ENCODE peak calls at places on chromosomes 12 and 14, in five cellular contexts. One of them, this sample, is unnamed.

GRCh38 chr12:108515916-108516315 is 839 bp downstream of the FICD start:
- DNase-seq in IMR-90: no peak
- DNase-seq in A549: peak
- DNase-seq in GM12878: no peak
- DNase-seq in K562: no peak
- DNase-seq in this sample: no peak

GRCh38 chr12:82948462-82948861 is 261.8 kb downstream of the TMTC2 start:
- DNase-seq in GM12878: no peak
- DNase-seq in K562: no peak
- DNase-seq in A549: no peak
- DNase-seq in IMR-90: no peak
- DNase-seq in this sample: no peak

GRCh38 chr12:16495196-16495595 is 110.8 kb downstream of the LMO3 start:
- DNase-seq in K562: no peak
- DNase-seq in A549: no peak
- DNase-seq in GM12878: no peak
- DNase-seq in IMR-90: no peak
- DNase-seq in this sample: no peak

GRCh38 chr14:78700236-78700635 is 530.1 kb downstream of the NRXN3 start:
- DNase-seq in K562: no peak
- DNase-seq in A549: peak
- DNase-seq in IMR-90: no peak
- DNase-seq in GM12878: no peak
- DNase-seq in this sample: no peak

GRCh38 chr14:69818760-69819191 is 21.7 kb upstream of the SLC10A1 start:
- DNase-seq in K562: peak
- DNase-seq in GM12878: peak
- DNase-seq in IMR-90: peak
- DNase-seq in A549: peak
- DNase-seq in this sample: peak

GRCh38 chr12:29921307-29921706 is 137.6 kb upstream of the TMTC1 start:
- DNase-seq in A549: no peak
- DNase-seq in GM12878: no peak
- DNase-seq in K562: no peak
- DNase-seq in IMR-90: peak
- DNase-seq in this sample: no peak

GRCh38 chr12:22271036-22271435 is 63.5 kb downstream of the ST8SIA1 start:
- DNase-seq in A549: peak
- DNase-seq in GM12878: no peak
- DNase-seq in IMR-90: peak
- DNase-seq in K562: no peak
- DNase-seq in this sample: no peak

GRCh38 chr14:86712176-86712575 is 1182.2 kb downstream of the FLRT2 start:
- DNase-seq in GM12878: no peak
- DNase-seq in IMR-90: peak
- DNase-seq in K562: no peak
- DNase-seq in A549: no peak
- DNase-seq in this sample: no peak

GRCh38 chr12:75783093-75783877 is 248.3 kb downstream of the PHLDA1 start:
- DNase-seq in K562: no peak
- DNase-seq in A549: no peak
- DNase-seq in IMR-90: peak
- DNase-seq in GM12878: no peak
- DNase-seq in this sample: no peak

GRCh38 chr12:40723001-40723400 is 30.8 kb downstream of the CNTN1 start:
- DNase-seq in A549: no peak
- DNase-seq in K562: no peak
- DNase-seq in IMR-90: no peak
- DNase-seq in GM12878: no peak
- DNase-seq in this sample: no peak

GRCh38 chr14:56390859-56391258 is 188.7 kb upstream of the TMEM260 start:
- DNase-seq in K562: no peak
- DNase-seq in IMR-90: no peak
- DNase-seq in GM12878: no peak
- DNase-seq in A549: peak
- DNase-seq in this sample: no peak

DNA sequence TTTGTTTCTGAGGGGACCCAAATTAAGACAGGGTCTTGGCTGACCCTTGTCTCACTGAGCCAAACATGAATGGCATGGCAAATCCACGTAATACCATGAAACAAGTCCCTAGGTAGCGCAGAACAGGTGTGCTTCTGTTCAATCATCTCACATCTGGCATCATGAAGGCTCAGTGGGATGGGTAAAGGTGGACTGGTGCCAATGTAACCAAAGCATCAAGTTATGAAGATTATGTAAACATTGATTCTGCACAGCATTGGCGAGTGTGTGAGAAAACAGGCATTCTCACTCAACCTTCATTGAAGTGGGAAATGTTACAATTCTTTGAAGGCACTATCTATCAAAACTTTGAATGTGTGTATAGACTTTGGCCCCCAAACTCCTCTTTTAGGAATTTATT is 41.9 kb downstream of the PTGER2 start:
- DNase-seq in K562: no peak
- DNase-seq in A549: peak
- DNase-seq in GM12878: no peak
- DNase-seq in IMR-90: peak
- DNase-seq in this sample: no peak
- TF ChIP-seq RCOR1 in K562: no peak
- TF ChIP-seq RCOR1 in A549: no peak
- TF ChIP-seq RCOR1 in GM12878: no peak
- TF ChIP-seq RCOR1 in IMR-90: no peak
- TF ChIP-seq RCOR1 in this sample: no peak

GRCh38 chr12:13210022-13210539 is 13.6 kb downstream of the EMP1 start:
- DNase-seq in IMR-90: no peak
- DNase-seq in K562: no peak
- DNase-seq in A549: no peak
- DNase-seq in GM12878: no peak
- DNase-seq in this sample: peak
- TF ChIP-seq RCOR1 in IMR-90: no peak
- TF ChIP-seq RCOR1 in K562: no peak
- TF ChIP-seq RCOR1 in A549: no peak
- TF ChIP-seq RCOR1 in GM12878: no peak
- TF ChIP-seq RCOR1 in this sample: peak

DNA sequence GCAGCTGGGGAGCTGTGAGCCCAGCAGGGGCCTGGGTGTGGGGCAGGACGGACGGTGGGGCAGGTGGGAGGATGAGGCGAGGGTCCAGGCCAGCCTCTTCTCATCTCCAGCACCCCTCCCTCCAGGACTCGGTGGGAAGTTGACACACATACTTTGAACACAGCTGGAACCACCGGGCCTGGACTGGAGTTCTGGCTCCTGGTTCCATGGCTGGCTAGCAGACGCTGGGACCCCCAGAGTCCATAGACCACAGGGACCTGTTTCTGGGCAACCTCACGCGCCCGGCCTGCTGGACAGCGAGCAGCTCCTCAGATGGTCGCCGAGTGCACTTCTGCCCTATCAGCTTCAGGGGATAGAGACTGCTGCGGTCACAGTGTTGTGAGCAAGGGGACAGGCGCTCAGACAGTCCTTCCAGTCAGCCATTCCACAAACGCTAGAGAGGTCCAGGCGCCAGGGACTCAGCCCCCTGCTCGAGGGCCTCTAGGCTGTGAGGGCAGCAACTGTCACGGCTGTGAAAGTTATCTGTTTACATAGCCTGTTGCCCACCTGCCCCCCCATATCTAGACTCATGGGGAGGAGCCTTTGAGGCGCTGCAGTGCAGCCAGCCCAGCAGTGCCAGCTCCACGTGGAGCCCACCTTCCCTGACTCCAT is 25.2 kb downstream of the TCHP start:
- DNase-seq in A549: no peak
- DNase-seq in K562: no peak
- DNase-seq in GM12878: no peak
- DNase-seq in IMR-90: no peak
- DNase-seq in this sample: peak
- TF ChIP-seq RCOR1 in A549: no peak
- TF ChIP-seq RCOR1 in K562: no peak
- TF ChIP-seq RCOR1 in GM12878: no peak
- TF ChIP-seq RCOR1 in IMR-90: no peak
- TF ChIP-seq RCOR1 in this sample: no peak

GRCh38 chr12:124901003-124901402 is 13.4 kb downstream of the UBC start:
- DNase-seq in A549: no peak
- DNase-seq in K562: no peak
- DNase-seq in GM12878: no peak
- DNase-seq in IMR-90: no peak
- DNase-seq in this sample: no peak

GRCh38 chr12:124902916-124903315 is 11.5 kb downstream of the UBC start:
- DNase-seq in GM12878: no peak
- DNase-seq in A549: no peak
- DNase-seq in K562: no peak
- DNase-seq in IMR-90: no peak
- DNase-seq in this sample: no peak

GRCh38 chr12:124906606-124907261 is 7.7 kb downstream of the UBC start:
- DNase-seq in IMR-90: peak
- DNase-seq in GM12878: peak
- DNase-seq in K562: peak
- DNase-seq in A549: peak
- DNase-seq in this sample: peak

GRCh38 chr12:124909831-124910560 is 4.5 kb downstream of the UBC start:
- DNase-seq in GM12878: no peak
- DNase-seq in A549: peak
- DNase-seq in IMR-90: peak
- DNase-seq in K562: no peak
- DNase-seq in this sample: no peak

GRCh38 chr12:124904306-124905098 is 9.9 kb downstream of the UBC start:
- DNase-seq in A549: peak
- DNase-seq in K562: peak
- DNase-seq in GM12878: no peak
- DNase-seq in IMR-90: peak
- DNase-seq in this sample: peak
- TF ChIP-seq RCOR1 in A549: no peak
- TF ChIP-seq RCOR1 in K562: peak
- TF ChIP-seq RCOR1 in GM12878: no peak
- TF ChIP-seq RCOR1 in IMR-90: no peak
- TF ChIP-seq RCOR1 in this sample: no peak

GRCh38 chr12:101653503-101653902 is 43.9 kb upstream of the CHPT1 start:
- DNase-seq in K562: no peak
- DNase-seq in A549: no peak
- DNase-seq in IMR-90: no peak
- DNase-seq in GM12878: no peak
- DNase-seq in this sample: no peak

GRCh38 chr12:101654442-101654841 is 43.0 kb upstream of the CHPT1 start:
- DNase-seq in A549: no peak
- DNase-seq in IMR-90: no peak
- DNase-seq in GM12878: no peak
- DNase-seq in K562: no peak
- DNase-seq in this sample: no peak

GRCh38 chr12:101655400-101655799 is 42.0 kb upstream of the CHPT1 start:
- DNase-seq in K562: no peak
- DNase-seq in IMR-90: no peak
- DNase-seq in GM12878: no peak
- DNase-seq in A549: no peak
- DNase-seq in this sample: no peak

GRCh38 chr12:101648195-101648594 is 49.2 kb upstream of the CHPT1 start:
- DNase-seq in GM12878: no peak
- DNase-seq in IMR-90: no peak
- DNase-seq in K562: no peak
- DNase-seq in A549: no peak
- DNase-seq in this sample: no peak

DNA sequence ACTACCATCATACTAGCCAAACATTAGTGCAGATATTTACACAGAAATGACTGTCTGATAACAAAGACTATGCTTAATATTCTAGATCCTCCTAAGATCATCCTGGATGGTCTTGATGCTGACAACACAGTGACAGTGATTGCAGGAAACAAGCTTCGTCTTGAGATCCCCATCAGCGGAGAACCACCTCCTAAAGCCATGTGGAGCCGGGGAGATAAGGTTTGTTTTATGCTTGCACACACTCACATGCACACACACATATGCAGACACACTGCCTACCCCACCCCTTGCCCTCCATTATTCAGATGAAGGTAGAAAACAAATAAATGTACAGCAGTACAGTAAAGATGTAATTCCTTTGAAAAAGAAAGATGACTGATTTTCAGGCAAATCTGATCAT is 44.4 kb upstream of the CHPT1 start:
- DNase-seq in K562: no peak
- DNase-seq in GM12878: no peak
- DNase-seq in A549: no peak
- DNase-seq in IMR-90: no peak
- DNase-seq in this sample: no peak
- TF ChIP-seq RCOR1 in K562: peak
- TF ChIP-seq RCOR1 in GM12878: no peak
- TF ChIP-seq RCOR1 in A549: no peak
- TF ChIP-seq RCOR1 in IMR-90: no peak
- TF ChIP-seq RCOR1 in this sample: no peak

DNA sequence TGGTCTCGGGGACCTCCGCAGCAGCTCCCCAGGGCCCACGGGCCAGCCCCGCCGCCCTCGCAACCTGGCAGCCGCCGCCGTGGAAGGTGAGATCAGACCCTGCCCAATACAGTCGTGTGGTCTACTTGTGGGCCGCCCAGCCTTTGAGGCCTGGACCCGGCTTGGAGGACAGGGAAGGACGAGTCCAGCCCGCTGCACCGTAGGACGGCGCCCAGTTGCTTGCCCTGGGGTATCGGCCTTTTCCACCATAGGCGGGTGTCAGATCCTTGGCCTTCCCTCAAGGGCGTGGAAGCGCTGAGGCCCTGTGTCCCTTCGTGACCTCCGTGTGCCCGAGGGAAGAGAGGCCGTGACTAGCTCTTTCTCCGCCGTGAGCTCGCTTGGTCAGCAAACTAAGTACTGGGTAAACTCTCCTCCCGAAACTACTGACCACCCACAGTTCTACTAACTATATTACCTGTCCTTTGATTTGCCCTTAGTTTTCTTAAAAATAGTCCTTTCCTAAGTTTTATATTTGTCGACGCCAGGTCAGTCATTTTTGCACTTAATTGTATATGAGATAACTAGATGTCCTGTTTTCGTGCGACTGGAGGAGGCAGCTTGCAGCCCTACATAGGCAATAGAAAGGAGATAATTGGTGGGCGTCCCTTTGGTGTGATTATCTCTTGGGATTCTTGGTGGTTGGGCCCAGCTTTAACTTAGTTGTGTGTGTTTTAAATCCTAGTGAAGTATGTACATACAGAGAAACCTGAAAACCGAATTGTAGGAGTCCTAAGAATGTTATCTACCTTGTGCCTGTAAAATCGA is 766 bp downstream of the SLC25A3 start:
- DNase-seq in IMR-90: no peak
- DNase-seq in A549: no peak
- DNase-seq in GM12878: no peak
- DNase-seq in K562: no peak
- DNase-seq in this sample: peak
- TF ChIP-seq RCOR1 in IMR-90: no peak
- TF ChIP-seq RCOR1 in A549: no peak
- TF ChIP-seq RCOR1 in GM12878: no peak
- TF ChIP-seq RCOR1 in K562: no peak
- TF ChIP-seq RCOR1 in this sample: no peak

DNA sequence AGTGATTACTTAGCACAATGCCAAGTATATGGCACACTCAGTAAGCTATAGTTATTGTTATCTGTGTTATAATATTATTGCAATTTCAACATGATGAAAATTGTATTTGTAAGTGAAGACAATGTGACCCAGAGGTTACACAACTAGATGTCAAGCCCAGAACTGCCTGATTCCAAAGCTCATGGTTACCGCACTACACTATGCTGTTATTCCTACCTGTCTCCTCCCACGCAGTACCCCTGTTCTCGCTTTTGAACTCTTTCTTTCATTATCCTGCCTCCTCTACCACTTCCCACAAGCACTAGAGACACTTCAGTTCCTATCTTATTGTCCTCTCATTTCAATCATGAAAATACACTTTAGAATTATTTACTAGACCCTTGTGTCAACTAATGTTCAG is 93.2 kb downstream of the PLCZ1 start:
- DNase-seq in IMR-90: no peak
- DNase-seq in GM12878: no peak
- DNase-seq in K562: no peak
- DNase-seq in A549: no peak
- DNase-seq in this sample: no peak
- TF ChIP-seq RCOR1 in IMR-90: no peak
- TF ChIP-seq RCOR1 in GM12878: no peak
- TF ChIP-seq RCOR1 in K562: no peak
- TF ChIP-seq RCOR1 in A549: no peak
- TF ChIP-seq RCOR1 in this sample: no peak